ENCODE peak calls at places on chromosome 6, in ten cellular contexts. R is NCI-H1930; W is RKO; G is right lobe of liver; F is mesothelial cell of epicardium; S is T-helper 9 cell; I is cardiac fibroblast; M is NT2/D1; D is EH; V is stimulated activated CD4-positive, alpha-beta T cell treated with anti-CD3 and anti-CD28 coated beads, Interleukin-1b, Interleukin-23, amount 100 ng/mL, for 1 hour. P is an unnamed sample.

GRCh38 chr6:4402477-4402976 is 267.2 kb upstream of the ECI2 start:
- DNase-seq in M (no peak), S (no peak), F (no peak), G (no peak), R (no peak), V (no peak), D (peak; percentile 89), I (peak; percentile 92), W (peak; percentile 34), P (no peak)

GRCh38 chr6:70819715-70820114 is 137.1 kb downstream of the B3GAT2 start:
- DNase-seq in R (no peak), V (no peak), W (no peak), M (no peak), S (no peak), F (no peak), D (no peak), G (no peak), I (peak; percentile 23), P (no peak)

GRCh38 chr6:151958332-151958731 is 150.8 kb downstream of the ESR1 start:
- DNase-seq in F (no peak), M (no peak), I (peak; percentile 92), W (peak; percentile 7), G (no peak), R (no peak), D (peak; percentile 86), V (no peak), S (no peak), P (no peak)

GRCh38 chr6:115271001-115271400 is 789.7 kb downstream of the FRK start:
- DNase-seq in R (no peak), S (no peak), I (no peak), W (no peak), G (peak; percentile 47), F (no peak), M (no peak), D (no peak), V (no peak), P (no peak)

GRCh38 chr6:93685494-93685893 is 266.1 kb upstream of the EPHA7 start:
- DNase-seq in M (no peak), V (no peak), D (no peak), S (no peak), W (no peak), F (no peak), R (no peak), I (no peak), G (no peak), P (no peak)

GRCh38 chr6:166420351-166420750 is 37.6 kb upstream of the MPC1 start:
- DNase-seq in R (no peak), D (peak; percentile 56), V (no peak), W (peak; percentile 26), S (no peak), G (no peak), M (no peak), I (peak; percentile 70), F (no peak), P (no peak)

GRCh38 chr6:101747711-101748110 is 354.2 kb downstream of the GRIK2 start:
- DNase-seq in S (no peak), G (peak; percentile 52), V (no peak), M (no peak), W (no peak), R (no peak), D (no peak), F (no peak), I (no peak), P (no peak)

GRCh38 chr6:166997768-166998255 is 1.4 kb upstream of the CEP43 start:
- DNase-seq in R (peak; percentile 12), W (peak; percentile 90), S (peak; percentile 19), I (peak; percentile 81), M (peak; percentile 46), F (no peak), G (peak; percentile 69), V (no peak), D (peak; percentile 76), P (peak; percentile 72)

GRCh38 chr6:54525731-54526130 is 217.5 kb downstream of the TINAG start:
- DNase-seq in G (no peak), M (no peak), W (peak; percentile 9), D (peak; percentile 45), V (no peak), F (no peak), S (no peak), I (peak; percentile 77), R (no peak), P (no peak)

GRCh38 chr6:140912686-140913085 is 1220.0 kb upstream of the GJE1 start:
- DNase-seq in F (no peak), W (no peak), V (no peak), G (no peak), R (no peak), D (no peak), M (no peak), I (no peak), S (no peak), P (no peak)

GRCh38 chr6:82144007-82144851 is 103.3 kb downstream of the IBTK start:
- DNase-seq in S (no peak), D (peak; percentile 98), M (no peak), F (no peak), G (no peak), R (no peak), V (no peak), I (peak; percentile 98), W (peak; percentile 98), P (no peak)

GRCh38 chr6:53250761-53251672 is 97.7 kb downstream of the ELOVL5 start:
- DNase-seq in R (no peak), V (no peak), F (no peak), D (peak; percentile 89), I (peak; percentile 63), M (no peak), W (no peak), G (no peak), S (no peak), P (no peak)

GRCh38 chr6:28497893-28498292 is 17.7 kb downstream of the GPX6 start:
- DNase-seq in V (no peak), M (no peak), D (no peak), I (no peak), F (no peak), R (no peak), G (no peak), S (no peak), W (no peak), P (no peak)

GRCh38 chr6:104596091-104596490 is 263.6 kb downstream of the HACE1 start:
- DNase-seq in G (no peak), R (no peak), F (no peak), M (no peak), V (no peak), W (no peak), I (no peak), D (no peak), S (no peak), P (no peak)

GRCh38 chr6:40962241-40962640 is 76.8 kb downstream of the UNC5CL start:
- DNase-seq in F (no peak), V (no peak), S (no peak), G (no peak), R (no peak), W (peak; percentile 88), I (peak; percentile 93), D (peak; percentile 95), M (no peak), P (peak; percentile 2)

GRCh38 chr6:7938562-7939185 is 28.1 kb upstream of the TXNDC5 start:
- DNase-seq in W (no peak), I (no peak), R (no peak), V (no peak), F (no peak), D (no peak), G (no peak), M (no peak), S (no peak), P (peak; percentile 82)

GRCh38 chr6:117448732-117449131 is 23.0 kb upstream of the ROS1 start:
- DNase-seq in G (no peak), W (peak; percentile 43), V (no peak), I (peak; percentile 97), F (no peak), R (no peak), M (no peak), D (peak; percentile 97), S (no peak), P (no peak)

GRCh38 chr6:2061880-2062279 is 183.5 kb downstream of the GMDS start:
- DNase-seq in D (peak; percentile 19), V (no peak), W (no peak), M (no peak), G (no peak), S (no peak), I (no peak), R (no peak), F (no peak), P (no peak)

GRCh38 chr6:79466222-79466834 is 70.9 kb downstream of the LCA5 start:
- DNase-seq in W (peak; percentile 31), G (no peak), S (no peak), F (no peak), I (peak; percentile 69), D (peak; percentile 26), M (no peak), V (no peak), R (no peak), P (peak; percentile 19)

GRCh38 chr6:88494401-88495140 is 328.4 kb upstream of the CNR1 start:
- DNase-seq in G (no peak), S (no peak), D (no peak), F (no peak), R (no peak), W (no peak), I (no peak), V (no peak), M (no peak), P (no peak)

GRCh38 chr6:32151131-32151884 is 431 bp downstream of the PRRT1 start:
- DNase-seq in M (no peak), I (no peak), F (no peak), G (no peak), W (no peak), V (no peak), S (no peak), D (no peak), R (no peak), P (no peak)

GRCh38 chr6:89792881-89793280 is 26.7 kb downstream of the MDN1 start:
- DNase-seq in G (peak; percentile 54), V (no peak), R (no peak), S (no peak), D (peak; percentile 46), F (no peak), W (peak; percentile 73), M (peak; percentile 13), I (peak; percentile 41), P (peak; percentile 81)

GRCh38 chr6:114310053-114310452 is 32.8 kb downstream of the HS3ST5 start:
- DNase-seq in S (no peak), W (no peak), R (no peak), F (no peak), I (no peak), M (no peak), V (no peak), D (no peak), G (no peak), P (no peak)

GRCh38 chr6:128655978-128656498 is 135.6 kb upstream of the PTPRK start:
- DNase-seq in R (no peak), S (no peak), G (no peak), I (peak; percentile 95), W (peak; percentile 79), D (peak; percentile 96), V (no peak), M (no peak), F (no peak), P (no peak)

GRCh38 chr6:136149311-136149710 is 100.8 kb downstream of the MTFR2 start:
- DNase-seq in I (peak; percentile 26), F (no peak), V (no peak), S (no peak), W (no peak), R (no peak), G (no peak), M (no peak), D (peak; percentile 49), P (no peak)

GRCh38 chr6:54515713-54516112 is 207.5 kb downstream of the TINAG start:
- DNase-seq in W (no peak), G (no peak), R (no peak), I (peak; percentile 20), V (no peak), F (no peak), D (no peak), S (no peak), M (no peak), P (no peak)

GRCh38 chr6:4055420-4056041 is 23.4 kb downstream of the FAM217A start:
- DNase-seq in G (no peak), V (no peak), R (no peak), I (peak; percentile 89), W (peak; percentile 87), S (no peak), F (no peak), M (no peak), D (peak; percentile 86), P (peak; percentile 20)

GRCh38 chr6:6522709-6523108 is 65.8 kb upstream of the LY86 start:
- DNase-seq in D (no peak), M (no peak), G (no peak), I (no peak), V (no peak), R (no peak), S (no peak), W (no peak), F (no peak), P (no peak)

P was measured in KBM-7.